ENCODE peak calls at places on chromosomes 1 and 21, in five cellular contexts. One of them, this sample, is unnamed.

GRCh38 chr1:14017531-14017961 is 317.6 kb downstream of the PRDM2 start:
- DNase-seq in activated naive CD4-positive, alpha-beta T cell treated with Interleukin-2 at 50 U/mL for 16 hours: no peak
- DNase-seq in NCI-H2081: no peak
- DNase-seq in SHP77: no peak
- DNase-seq in central memory CD4-positive, alpha-beta T cell: no peak
- DNase-seq in this sample: no peak

GRCh38 chr1:109272831-109273547 is 10.0 kb downstream of the PSRC1 start:
- DNase-seq in activated naive CD4-positive, alpha-beta T cell treated with Interleukin-2 at 50 U/mL for 16 hours: no peak
- DNase-seq in NCI-H2081: no peak
- DNase-seq in SHP77: no peak
- DNase-seq in central memory CD4-positive, alpha-beta T cell: no peak
- DNase-seq in this sample: no peak

GRCh38 chr1:55993608-55994251 is 585.6 kb downstream of the PLPP3 start:
- DNase-seq in activated naive CD4-positive, alpha-beta T cell treated with Interleukin-2 at 50 U/mL for 16 hours: no peak
- DNase-seq in NCI-H2081: no peak
- DNase-seq in SHP77: no peak
- DNase-seq in central memory CD4-positive, alpha-beta T cell: no peak
- DNase-seq in this sample: no peak

GRCh38 chr1:155177192-155177917 is 3.7 kb downstream of the TRIM46 start:
- DNase-seq in activated naive CD4-positive, alpha-beta T cell treated with Interleukin-2 at 50 U/mL for 16 hours: no peak
- DNase-seq in NCI-H2081: no peak
- DNase-seq in SHP77: no peak
- DNase-seq in central memory CD4-positive, alpha-beta T cell: no peak
- DNase-seq in this sample: no peak

GRCh38 chr1:186984959-186985358 is 156.2 kb downstream of the PLA2G4A start:
- DNase-seq in activated naive CD4-positive, alpha-beta T cell treated with Interleukin-2 at 50 U/mL for 16 hours: no peak
- DNase-seq in NCI-H2081: no peak
- DNase-seq in SHP77: no peak
- DNase-seq in central memory CD4-positive, alpha-beta T cell: no peak
- DNase-seq in this sample: no peak

GRCh38 chr1:201250326-201251011 is 32.8 kb upstream of the PKP1 start:
- DNase-seq in activated naive CD4-positive, alpha-beta T cell treated with Interleukin-2 at 50 U/mL for 16 hours: no peak
- DNase-seq in NCI-H2081: no peak
- DNase-seq in SHP77: no peak
- DNase-seq in central memory CD4-positive, alpha-beta T cell: no peak
- DNase-seq in this sample: peak; percentile 64

GRCh38 chr1:111221633-111222286 is 5.8 kb upstream of the CHI3L2 start:
- DNase-seq in activated naive CD4-positive, alpha-beta T cell treated with Interleukin-2 at 50 U/mL for 16 hours: peak; percentile 51
- DNase-seq in NCI-H2081: no peak
- DNase-seq in SHP77: no peak
- DNase-seq in central memory CD4-positive, alpha-beta T cell: peak; percentile 68
- DNase-seq in this sample: no peak

GRCh38 chr21:17802568-17802967 is 16.6 kb downstream of the C21orf91 start:
- DNase-seq in activated naive CD4-positive, alpha-beta T cell treated with Interleukin-2 at 50 U/mL for 16 hours: no peak
- DNase-seq in NCI-H2081: no peak
- DNase-seq in SHP77: no peak
- DNase-seq in central memory CD4-positive, alpha-beta T cell: no peak
- DNase-seq in this sample: no peak

GRCh38 chr1:228148196-228148861 is 1.4 kb upstream of the GJC2 start:
- DNase-seq in activated naive CD4-positive, alpha-beta T cell treated with Interleukin-2 at 50 U/mL for 16 hours: no peak
- DNase-seq in NCI-H2081: no peak
- DNase-seq in SHP77: no peak
- DNase-seq in central memory CD4-positive, alpha-beta T cell: no peak
- DNase-seq in this sample: no peak

GRCh38 chr1:33502726-33503125 is 30.3 kb downstream of the ZSCAN20 start:
- DNase-seq in activated naive CD4-positive, alpha-beta T cell treated with Interleukin-2 at 50 U/mL for 16 hours: no peak
- DNase-seq in NCI-H2081: no peak
- DNase-seq in SHP77: no peak
- DNase-seq in central memory CD4-positive, alpha-beta T cell: no peak
- DNase-seq in this sample: no peak

GRCh38 chr21:16074950-16075489 is 345.2 kb downstream of the USP25 start:
- DNase-seq in activated naive CD4-positive, alpha-beta T cell treated with Interleukin-2 at 50 U/mL for 16 hours: no peak
- DNase-seq in NCI-H2081: no peak
- DNase-seq in SHP77: no peak
- DNase-seq in central memory CD4-positive, alpha-beta T cell: no peak
- DNase-seq in this sample: no peak

GRCh38 chr1:226369110-226369509 is 38.8 kb downstream of the PARP1 start:
- DNase-seq in activated naive CD4-positive, alpha-beta T cell treated with Interleukin-2 at 50 U/mL for 16 hours: no peak
- DNase-seq in NCI-H2081: no peak
- DNase-seq in SHP77: no peak
- DNase-seq in central memory CD4-positive, alpha-beta T cell: no peak
- DNase-seq in this sample: no peak

GRCh38 chr1:203143671-203144070 is 16.1 kb downstream of the ADORA1 start:
- DNase-seq in activated naive CD4-positive, alpha-beta T cell treated with Interleukin-2 at 50 U/mL for 16 hours: no peak
- DNase-seq in NCI-H2081: no peak
- DNase-seq in SHP77: no peak
- DNase-seq in central memory CD4-positive, alpha-beta T cell: no peak
- DNase-seq in this sample: no peak

GRCh38 chr1:192639607-192640368 is 3.8 kb downstream of the RGS13 start:
- DNase-seq in activated naive CD4-positive, alpha-beta T cell treated with Interleukin-2 at 50 U/mL for 16 hours: no peak
- DNase-seq in NCI-H2081: no peak
- DNase-seq in SHP77: no peak
- DNase-seq in central memory CD4-positive, alpha-beta T cell: no peak
- DNase-seq in this sample: no peak

GRCh38 chr1:27634166-27634981 is 611 bp downstream of the FGR start:
- DNase-seq in activated naive CD4-positive, alpha-beta T cell treated with Interleukin-2 at 50 U/mL for 16 hours: peak; percentile 52
- DNase-seq in NCI-H2081: no peak
- DNase-seq in SHP77: no peak
- DNase-seq in central memory CD4-positive, alpha-beta T cell: peak; percentile 52
- DNase-seq in this sample: no peak

GRCh38 chr1:27342391-27342777 is 562 bp downstream of the SYTL1 start:
- DNase-seq in activated naive CD4-positive, alpha-beta T cell treated with Interleukin-2 at 50 U/mL for 16 hours: peak; percentile 40
- DNase-seq in NCI-H2081: no peak
- DNase-seq in SHP77: no peak
- DNase-seq in central memory CD4-positive, alpha-beta T cell: peak; percentile 24
- DNase-seq in this sample: no peak

GRCh38 chr1:167562697-167563096 is 9.1 kb upstream of the CREG1 start:
- DNase-seq in activated naive CD4-positive, alpha-beta T cell treated with Interleukin-2 at 50 U/mL for 16 hours: no peak
- DNase-seq in NCI-H2081: no peak
- DNase-seq in SHP77: no peak
- DNase-seq in central memory CD4-positive, alpha-beta T cell: no peak
- DNase-seq in this sample: no peak

GRCh38 chr1:202713110-202713509 is 2.9 kb upstream of the SYT2 start:
- DNase-seq in activated naive CD4-positive, alpha-beta T cell treated with Interleukin-2 at 50 U/mL for 16 hours: no peak
- DNase-seq in NCI-H2081: peak; percentile 62
- DNase-seq in SHP77: peak; percentile 11
- DNase-seq in central memory CD4-positive, alpha-beta T cell: no peak
- DNase-seq in this sample: no peak

GRCh38 chr1:103129255-103129654 is 20.9 kb upstream of the COL11A1 start:
- DNase-seq in activated naive CD4-positive, alpha-beta T cell treated with Interleukin-2 at 50 U/mL for 16 hours: no peak
- DNase-seq in NCI-H2081: no peak
- DNase-seq in SHP77: no peak
- DNase-seq in central memory CD4-positive, alpha-beta T cell: no peak
- DNase-seq in this sample: no peak

This sample was measured in NCI-H446.